ENCODE peak calls at places on chromosomes 2 and 18, in nine cellular contexts. M is fibroblast of lung; S is mucosa of gallbladder; X is hippocampal formation; R is stimulated activated CD4-positive, alpha-beta T cell treated with anti-CD3 and anti-CD28 coated beads, TNF-alpha, amount 100 ng/mL, for 4 hours; V is uterus; D is ovary; I is HCT116; G is AG08396. U is an unnamed sample.

GRCh38 chr18:809985-810642 is 1.9 kb downstream of the YES1 start:
- DNase-seq in R (no peak), V (no peak), X (no peak), G (no peak), D (no peak), I (no peak), M (peak), S (no peak), U (no peak)

GRCh38 chr2:68319397-68320117 is at the start of gene CNRIP1:
- DNase-seq in D (peak), R (no peak), S (peak), G (peak), M (peak), X (peak), V (peak), I (no peak), U (peak)

GRCh38 chr18:37249895-37250618 is 315.5 kb downstream of the CELF4 start:
- DNase-seq in M (no peak), X (no peak), G (no peak), R (no peak), V (no peak), I (no peak), S (peak), D (no peak), U (no peak)

GRCh38 chr2:20451761-20452499 is 5.1 kb downstream of the RHOB start:
- DNase-seq in I (no peak), M (no peak), V (no peak), D (peak), R (no peak), G (no peak), X (no peak), S (no peak), U (no peak)

GRCh38 chr2:128305555-128306080 is 13.1 kb downstream of the HS6ST1 start:
- DNase-seq in I (no peak), V (no peak), R (no peak), M (peak), G (no peak), X (no peak), S (no peak), D (no peak), U (no peak)

GRCh38 chr2:219176818-219177593 is at the start of gene CNPPD1:
- DNase-seq in I (peak), S (peak), V (peak), M (peak), X (peak), R (peak), D (peak), G (peak), U (peak)

GRCh38 chr2:120472031-120472430 is 126.1 kb downstream of the INHBB start:
- DNase-seq in S (no peak), D (no peak), G (no peak), M (no peak), I (no peak), R (no peak), X (no peak), V (no peak), U (no peak)

GRCh38 chr2:101518470-101519172 is 43.7 kb upstream of the RFX8 start:
- DNase-seq in V (peak), X (peak), S (no peak), M (peak), D (peak), R (no peak), G (no peak), I (peak), U (no peak)

GRCh38 chr2:38578832-38579231 is 23.9 kb downstream of the HNRNPLL start:
- DNase-seq in R (no peak), I (no peak), M (peak), G (no peak), D (no peak), X (no peak), S (no peak), V (no peak), U (no peak)

GRCh38 chr2:83017366-83018090 is 1441.6 kb downstream of the SUCLG1 start:
- DNase-seq in R (no peak), D (no peak), M (peak), V (no peak), G (no peak), X (no peak), S (no peak), I (no peak), U (no peak)

GRCh38 chr18:23088343-23088742 is 46.9 kb upstream of the CABLES1 start:
- DNase-seq in I (no peak), D (no peak), R (no peak), V (no peak), X (no peak), M (no peak), S (no peak), G (no peak), U (no peak)

U was measured in tibial nerve.